ENCODE peak calls at places on chromosomes 4 and X, in seven cellular contexts. M is sigmoid colon, X is transverse colon, V is esophagus muscularis mucosa, I is K562, L is H1, C is HepG2. U is an unnamed sample.
A peak's percentile ranks its signal among the peaks of the same experiment; 100 is the strongest.

GRCh38 chr4:167020410-167020809 is 213.9 kb downstream of the SPOCK3 start:
- DNase-seq in M (no peak), I (no peak), L (peak; percentile 2), V (no peak), C (peak; percentile 5), X (no peak), U (no peak)

GRCh38 chr4:174828845-174829701 is at the start of gene GLRA3:
- DNase-seq in C (peak; percentile 11), V (no peak), M (no peak), I (peak; percentile 81), X (peak; percentile 15), L (peak; percentile 93), U (peak; percentile 36)

GRCh38 chrX:47228550-47229270 is 4.1 kb upstream of the USP11 start:
- DNase-seq in M (peak; percentile 55), I (no peak), C (no peak), V (no peak), X (no peak), L (no peak), U (no peak)

GRCh38 chr4:61740950-61741638 is 541.0 kb downstream of the ADGRL3 start:
- DNase-seq in M (no peak), C (no peak), X (no peak), V (no peak), L (no peak), I (no peak), U (no peak)

GRCh38 chr4:132101526-132101925 is 1047.6 kb upstream of the PCDH10 start:
- DNase-seq in X (no peak), I (no peak), C (no peak), M (no peak), L (no peak), V (no peak), U (no peak)

GRCh38 chr4:38673109-38673978 is 9.3 kb downstream of the KLF3 start:
- DNase-seq in M (no peak), I (peak; percentile 91), X (peak; percentile 93), C (peak; percentile 95), V (no peak), L (no peak), U (peak; percentile 67)

GRCh38 chr4:89099034-89099433 is 12.3 kb upstream of the TIGD2 start:
- DNase-seq in C (no peak), M (no peak), L (no peak), X (no peak), I (no peak), V (no peak), U (no peak)

GRCh38 chr4:149997881-149998421 is 80.3 kb upstream of the DCLK2 start:
- DNase-seq in C (peak; percentile 25), L (no peak), V (no peak), I (peak; percentile 13), X (peak; percentile 27), M (no peak), U (no peak)

GRCh38 chrX:46547857-46548256 is 2.6 kb upstream of the ZNF674 start:
- DNase-seq in M (no peak), C (peak; percentile 27), L (no peak), I (no peak), X (no peak), V (no peak), U (no peak)

GRCh38 chrX:76148753-76149152 is 24.1 kb upstream of the PBDC1 start:
- DNase-seq in M (peak; percentile 74), V (no peak), L (no peak), X (peak; percentile 50), I (peak; percentile 25), C (peak; percentile 17), U (no peak)

GRCh38 chr4:125283702-125284279 is 31.0 kb upstream of the FAT4 start:
- DNase-seq in I (peak; percentile 30), C (peak; percentile 4), L (no peak), X (no peak), M (no peak), V (no peak), U (no peak)

GRCh38 chr4:156896536-156896935 is 75.1 kb downstream of the PDGFC start:
- DNase-seq in L (no peak), C (no peak), X (no peak), I (no peak), V (no peak), M (no peak), U (no peak)

GRCh38 chr4:4717692-4718091 is 141.8 kb upstream of the MSX1 start:
- DNase-seq in C (no peak), V (no peak), I (no peak), M (no peak), L (no peak), X (no peak), U (no peak)

GRCh38 chr4:26522478-26522877 is 32.2 kb upstream of the CCKAR start:
- DNase-seq in V (peak; percentile 19), C (no peak), I (no peak), X (no peak), M (no peak), L (no peak), U (no peak)

GRCh38 chr4:146087856-146088255 is 87.7 kb upstream of the LSM6 start:
- DNase-seq in M (no peak), X (no peak), V (no peak), L (no peak), C (no peak), I (no peak), U (no peak)

GRCh38 chrX:3820170-3820569 is 106.7 kb upstream of the PRKX start:
- DNase-seq in V (no peak), M (no peak), C (no peak), I (no peak), L (no peak), X (no peak), U (no peak)

GRCh38 chrX:129754266-129755024 is 15.7 kb downstream of the XPNPEP2 start:
- DNase-seq in V (no peak), L (no peak), X (no peak), C (no peak), I (peak; percentile 52), M (no peak), U (no peak)

GRCh38 chr4:1399508-1400190 is 6.6 kb downstream of the NKX1-1 start:
- DNase-seq in X (no peak), C (no peak), I (no peak), V (no peak), M (peak; percentile 37), L (no peak), U (no peak)

GRCh38 chr4:140368686-140369085 is 4.8 kb upstream of the SCOC start:
- DNase-seq in L (no peak), X (no peak), C (no peak), V (no peak), I (peak; percentile 16), M (no peak), U (no peak)

GRCh38 chrX:137945470-137945869 is 379.5 kb downstream of the ZIC3 start:
- DNase-seq in L (no peak), M (no peak), C (no peak), X (no peak), V (no peak), I (no peak), U (no peak)

GRCh38 chrX:32562261-32562660 is 649.1 kb downstream of the DMD start:
- DNase-seq in I (no peak), M (no peak), C (no peak), X (no peak), L (no peak), V (no peak), U (no peak)

DNA sequence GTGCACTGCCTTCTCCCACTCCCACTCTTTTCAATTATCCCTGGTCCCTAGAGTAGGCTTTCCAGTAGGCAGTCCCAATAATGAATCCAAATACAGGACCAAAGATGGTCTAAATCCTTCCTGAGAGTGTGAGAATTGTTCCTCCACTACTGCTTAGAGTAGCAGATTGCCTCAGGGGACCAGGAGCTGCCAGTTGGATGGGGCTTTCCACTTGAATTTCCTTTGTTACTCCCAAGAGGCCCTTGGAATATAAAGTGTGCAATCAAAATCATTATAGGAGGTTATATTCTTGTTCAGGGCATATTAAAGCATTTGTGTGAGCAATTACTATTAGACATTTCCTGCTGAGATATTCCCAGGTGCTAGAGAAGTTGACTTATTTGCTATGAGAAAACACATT is 156.6 kb upstream of the TLL1 start:
- DNase-seq in M (no peak), C (no peak), L (no peak), I (no peak), X (no peak), V (no peak), U (no peak)
- TF ChIP-seq POLR2AphosphoS5 in M (no peak), C (no peak), L (no peak), I (no peak), X (no peak), V (no peak), U (no peak)

GRCh38 chr4:20176881-20177280 is 74.8 kb upstream of the SLIT2 start:
- DNase-seq in X (no peak), L (no peak), M (no peak), I (no peak), V (no peak), C (no peak), U (no peak)

GRCh38 chr4:20178902-20179576 is 72.7 kb upstream of the SLIT2 start:
- DNase-seq in C (no peak), X (no peak), I (no peak), M (no peak), V (no peak), L (no peak), U (no peak)

GRCh38 chr4:20185103-20185502 is 66.6 kb upstream of the SLIT2 start:
- DNase-seq in X (no peak), M (no peak), C (no peak), V (no peak), I (no peak), L (no peak), U (no peak)

GRCh38 chr4:20181926-20182325 is 69.8 kb upstream of the SLIT2 start:
- DNase-seq in C (no peak), X (no peak), M (no peak), L (no peak), V (no peak), I (no peak), U (no peak)

DNA sequence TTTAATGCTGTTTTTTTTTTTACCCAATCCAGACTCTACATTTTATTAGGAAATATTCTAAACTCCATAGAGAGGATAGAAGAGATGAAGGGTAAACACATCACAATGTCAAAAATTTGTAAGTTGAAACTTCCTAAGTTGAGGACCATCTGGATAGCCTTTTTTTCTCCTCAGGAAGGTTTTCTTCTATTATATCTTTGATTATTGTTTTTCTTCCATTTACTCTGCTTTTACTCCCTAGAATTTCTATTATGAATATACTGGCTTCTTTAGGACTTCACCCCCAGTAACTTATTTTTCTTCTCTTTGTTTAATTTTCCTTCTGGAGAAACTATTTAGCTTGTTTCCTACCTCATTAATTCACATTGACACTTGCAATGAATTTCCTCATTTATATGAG is 71.2 kb upstream of the SLIT2 start:
- DNase-seq in X (no peak), V (no peak), M (no peak), L (no peak), C (no peak), I (no peak), U (no peak)
- H3K9me3 ChIP-seq in X (peaks cover 4% of the 10 kb centered on the region), V (no peaks in the 10 kb centered on the region), M (no peaks in the 10 kb centered on the region), L (no peaks in the 10 kb centered on the region), C (peaks cover 68% of the 10 kb centered on the region), I (no peaks in the 10 kb centered on the region), U (no peaks in the 10 kb centered on the region)

DNA sequence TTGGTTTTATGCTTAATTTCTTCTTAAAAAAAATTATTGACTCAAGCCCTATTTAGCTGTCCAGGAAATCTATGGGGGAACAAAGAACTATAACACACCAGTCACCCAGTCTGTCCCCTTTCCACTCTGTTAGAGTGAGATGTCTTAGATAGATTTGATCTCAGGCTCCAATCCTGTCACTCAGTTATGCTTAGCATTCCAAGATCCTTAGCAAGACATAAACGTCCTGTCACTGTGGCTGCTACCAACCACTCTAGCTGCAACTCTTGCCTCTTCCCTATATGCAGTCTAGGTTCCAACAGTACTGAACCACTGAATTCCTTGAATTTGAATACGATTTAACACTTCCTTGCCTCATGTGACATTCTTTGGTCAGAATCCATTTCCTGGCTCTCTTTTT is 241.9 kb upstream of the NWD2 start:
- DNase-seq in X (no peak), I (peak; percentile 38), V (no peak), M (no peak), C (no peak), L (no peak), U (no peak)
- TF ChIP-seq EP300 in X (no peak), I (no peak), V (no peak), M (no peak), C (no peak), L (no peak), U (no peak)

GRCh38 chr4:14771091-14771490 is 231.2 kb upstream of the CPEB2 start:
- DNase-seq in C (no peak), V (no peak), I (no peak), M (no peak), L (no peak), X (no peak), U (no peak)
- TF ChIP-seq POLR2AphosphoS5 in C (no peak), V (no peak), I (no peak), M (no peak), L (no peak), X (no peak), U (no peak)